ENCODE peak calls at places on chromosomes 6 and 20, in four cellular contexts. A is A549, I is PC-3, X is body of pancreas. D is an unnamed sample.

GRCh38 chr6:116475151-116475550 is 14.0 kb downstream of the CALHM6 start:
- DNase-seq in X (no peak), A (no peak), I (no peak), D (no peak)

GRCh38 chr20:12891643-12892042 is 117.1 kb upstream of the SPTLC3 start:
- DNase-seq in X (no peak), A (no peak), I (no peak), D (no peak)

GRCh38 chr6:16334671-16335070 is 96.3 kb downstream of the GMPR start:
- DNase-seq in I (peak; percentile 85), X (peak; percentile 72), A (peak; percentile 19), D (peak; percentile 90)

GRCh38 chr6:58419321-58419720 is 1101.9 kb downstream of the PRIM2 start:
- DNase-seq in X (no peak), I (no peak), A (no peak), D (no peak)

GRCh38 chr6:493840-494239 is 102.3 kb downstream of the IRF4 start:
- DNase-seq in X (no peak), I (no peak), A (no peak), D (no peak)

GRCh38 chr6:81831274-81831673 is 78.8 kb upstream of the TENT5A start:
- DNase-seq in A (no peak), I (no peak), X (peak; percentile 61), D (no peak)

GRCh38 chr6:75135447-75135846 is 70.4 kb downstream of the COL12A1 start:
- DNase-seq in A (no peak), I (no peak), X (no peak), D (no peak)

GRCh38 chr6:109925060-109925459 is 53.1 kb upstream of the GPR6 start:
- DNase-seq in I (no peak), A (no peak), X (no peak), D (peak; percentile 3)

GRCh38 chr20:62841705-62842212 is 19.9 kb downstream of the TCFL5 start:
- DNase-seq in A (no peak), X (no peak), I (no peak), D (no peak)

GRCh38 chr20:62845416-62845815 is 16.2 kb downstream of the TCFL5 start:
- DNase-seq in I (no peak), X (no peak), A (no peak), D (no peak)

GRCh38 chr20:62845818-62846527 is 15.6 kb downstream of the TCFL5 start:
- DNase-seq in I (no peak), A (no peak), X (no peak), D (peak; percentile 45)

GRCh38 chr20:62844182-62844581 is 17.4 kb downstream of the TCFL5 start:
- DNase-seq in I (no peak), A (no peak), X (no peak), D (no peak)

DNA sequence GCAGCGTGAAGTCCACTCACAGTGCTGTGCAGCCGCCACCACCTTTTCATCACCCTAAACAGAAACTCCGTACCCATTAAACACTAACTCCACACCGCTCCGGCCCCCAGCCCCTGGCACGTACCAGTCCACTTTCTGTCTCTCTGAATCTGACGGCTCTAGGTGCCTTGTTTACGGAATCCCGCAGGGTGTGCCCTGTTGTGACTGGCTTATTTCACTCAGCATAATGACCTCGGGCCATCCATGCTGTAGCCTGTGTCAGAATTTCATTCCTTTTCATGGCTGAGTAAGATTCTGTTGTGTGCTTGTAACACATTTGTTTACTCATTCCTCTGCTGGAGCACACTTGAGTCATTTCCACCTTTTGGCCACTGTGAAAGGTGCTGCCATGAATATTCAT is 18.0 kb downstream of the TCFL5 start:
- DNase-seq in A (no peak), X (no peak), I (peak; percentile 67), D (no peak)
- H3K4me3 ChIP-seq in A (no peak overlapping the region), X (no peak overlapping the region), I (no peak overlapping the region), D (no peak overlapping the region)

DNA sequence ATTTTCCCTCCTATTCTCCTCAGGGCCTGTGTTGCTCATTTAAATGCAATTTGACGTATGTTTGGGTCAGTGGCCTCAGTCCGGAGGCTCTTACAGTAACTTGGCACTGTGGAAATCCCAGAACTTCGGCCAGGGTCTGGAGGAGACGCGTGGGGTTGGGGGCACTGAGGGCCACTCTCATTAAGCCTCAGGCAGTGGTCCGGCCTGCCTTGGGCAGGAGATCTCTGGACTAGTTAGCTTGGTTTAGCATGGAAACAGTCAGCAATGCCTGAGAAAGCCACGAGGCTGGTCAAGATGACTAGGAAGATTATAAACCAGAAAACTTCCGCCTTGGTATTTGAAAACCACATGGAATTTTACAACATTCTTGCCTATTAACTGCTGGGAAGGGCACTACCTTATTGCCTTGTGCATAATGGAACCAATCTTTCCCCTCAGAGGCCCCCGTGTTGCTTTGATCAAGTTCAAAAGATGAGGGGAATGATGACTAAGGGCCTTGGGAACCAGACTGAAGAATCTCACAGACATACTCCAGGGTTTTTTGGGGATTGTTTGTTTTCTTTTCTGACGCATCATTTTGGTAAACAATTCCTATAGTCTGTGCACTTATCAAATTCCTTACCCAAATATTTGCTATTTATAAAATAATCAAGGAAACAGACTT is 206.0 kb upstream of the PREP start:
- DNase-seq in X (no peak), A (peak; percentile 80), I (peak; percentile 84), D (peak; percentile 66)
- TF ChIP-seq CTCF in X (no peak), A (no peak), I (no peak), D (no peak)

GRCh38 chr6:34196116-34196832 is 40.4 kb upstream of the HMGA1 start:
- DNase-seq in X (peak; percentile 88), A (peak; percentile 69), I (peak; percentile 80), D (peak; percentile 79)
- H3K4me3 ChIP-seq in X (peak overlapping the region; percentile 6), A (peak overlapping the region; percentile 25), I (peak overlapping the region; percentile 71), D (peak overlapping the region; percentile 45)

GRCh38 chr6:127342946-127343752 is at the start of gene ECHDC1:
- DNase-seq in A (peak; percentile 64), X (peak; percentile 50), I (peak; percentile 65), D (peak; percentile 73)
- TF ChIP-seq CTCF in A (no peak), X (no peak), I (no peak), D (no peak)

GRCh38 chr6:32662099-32662498 is 4.4 kb downstream of the HLA-DQB1 start:
- DNase-seq in I (no peak), X (no peak), A (no peak), D (no peak)

GRCh38 chr6:32655311-32655710 is 11.1 kb downstream of the HLA-DQB1 start:
- DNase-seq in A (no peak), I (no peak), X (no peak), D (no peak)

GRCh38 chr6:32662836-32663235 is 3.6 kb downstream of the HLA-DQB1 start:
- DNase-seq in A (no peak), I (no peak), X (no peak), D (no peak)

GRCh38 chr6:32659856-32660595 is 6.4 kb downstream of the HLA-DQB1 start:
- DNase-seq in I (no peak), X (no peak), A (no peak), D (no peak)

DNA sequence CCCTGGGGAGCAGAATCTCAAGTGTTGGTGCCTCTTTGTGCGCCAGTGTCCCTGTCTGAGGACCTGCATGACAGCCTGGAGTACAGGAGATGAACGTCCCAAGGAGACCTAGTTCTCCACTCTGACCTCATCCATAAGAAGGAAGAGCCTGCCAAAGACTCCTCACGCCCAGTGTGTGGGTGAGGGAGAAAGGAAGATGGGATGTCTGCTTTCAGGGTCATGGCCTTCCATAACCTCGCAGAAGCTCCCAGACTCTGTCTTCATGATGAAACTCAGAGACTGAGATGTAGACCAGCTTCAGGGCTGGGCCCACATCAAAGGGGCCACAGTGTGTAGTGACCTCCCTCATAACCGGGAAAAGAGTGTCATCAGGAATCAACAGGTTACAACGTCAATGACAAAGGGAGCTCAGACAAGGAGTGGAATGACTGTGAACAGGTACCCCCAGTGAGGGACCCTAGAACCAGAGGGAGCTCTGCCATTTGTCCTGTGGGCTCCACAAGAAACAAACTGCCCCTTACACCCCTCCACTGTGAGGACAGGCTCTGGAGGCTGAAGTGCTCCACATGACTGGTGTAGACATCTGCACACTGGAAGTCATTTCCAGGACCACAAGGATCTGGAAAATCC is 8.1 kb downstream of the HLA-DQB1 start:
- DNase-seq in A (no peak), I (no peak), X (no peak), D (no peak)
- H3K4me3 ChIP-seq in A (no peak overlapping the region), I (no peak overlapping the region), X (no peak overlapping the region), D (no peak overlapping the region)

GRCh38 chr20:34829191-34829590 is 3.7 kb upstream of the NCOA6 start:
- DNase-seq in X (no peak), I (no peak), A (no peak), D (no peak)
- TF ChIP-seq CTCF in X (no peak), I (peak; percentile 11), A (no peak), D (no peak)

DNA sequence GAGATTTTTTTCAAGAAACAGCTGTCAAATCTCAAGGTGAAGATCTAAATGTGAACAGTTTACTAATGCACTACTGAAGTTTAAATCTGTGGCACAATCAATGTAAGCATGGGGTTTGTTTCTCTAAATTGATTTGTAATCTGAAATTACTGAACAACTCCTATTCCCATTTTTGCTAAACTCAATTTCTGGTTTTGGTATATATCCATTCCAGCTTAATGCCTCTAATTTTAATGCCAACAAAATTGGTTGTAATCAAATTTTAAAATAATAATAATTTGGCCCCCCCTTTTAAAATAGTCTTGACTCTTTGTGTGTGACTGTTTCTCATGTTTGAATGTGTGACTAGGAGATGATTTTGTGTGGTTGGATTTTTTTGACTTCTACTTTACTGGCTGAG is 4.0 kb downstream of the PNRC1 start:
- DNase-seq in X (no peak), I (no peak), A (no peak), D (no peak)
- H3K4me3 ChIP-seq in X (no peak overlapping the region), I (no peak overlapping the region), A (peak overlapping the region; percentile 21), D (peak overlapping the region; percentile 98)

D was measured in cardiac fibroblast.